ENCODE peak calls at places on chromosomes 1 and 21, in four cellular contexts. Z, J, G and I are unnamed samples.

GRCh38 chr1:225467193-225468020 is 39.6 kb upstream of the LBR start:
- DNase-seq in Z (no peak), J (no peak), G (no peak), I (no peak)

GRCh38 chr1:233138794-233139544 is 156.6 kb downstream of the PCNX2 start:
- DNase-seq in Z (no peak), J (no peak), G (no peak), I (no peak)

GRCh38 chr1:167221804-167222610 is 1.3 kb downstream of the POU2F1 start:
- DNase-seq in Z (peak), J (peak), G (peak), I (no peak)

GRCh38 chr21:31576428-31576827 is 83.1 kb upstream of the SOD1 start:
- DNase-seq in Z (no peak), J (no peak), G (no peak), I (no peak)

GRCh38 chr1:10904396-10905358 is 107.8 kb upstream of the TARDBP start:
- DNase-seq in Z (no peak), J (no peak), G (no peak), I (no peak)

GRCh38 chr21:32368386-32368785 is 24.4 kb downstream of the URB1 start:
- DNase-seq in Z (no peak), J (no peak), G (no peak), I (no peak)

GRCh38 chr21:44380876-44381275 is 27.5 kb downstream of the TRPM2 start:
- DNase-seq in Z (no peak), J (no peak), G (no peak), I (no peak)

GRCh38 chr1:184604152-184604900 is 150.3 kb downstream of the EDEM3 start:
- DNase-seq in Z (no peak), J (no peak), G (no peak), I (no peak)

GRCh38 chr1:41486053-41486891 is 1.8 kb upstream of the EDN2 start:
- DNase-seq in Z (no peak), J (no peak), G (no peak), I (no peak)

GRCh38 chr1:56934400-56935080 is 31.3 kb downstream of the C8B start:
- DNase-seq in Z (no peak), J (no peak), G (no peak), I (no peak)

GRCh38 chr1:91876751-91877573 is 9.0 kb downstream of the TGFBR3 start:
- DNase-seq in Z (no peak), J (no peak), G (no peak), I (no peak)

GRCh38 chr1:51063121-51063520 is 38.9 kb upstream of the C1orf185 start:
- DNase-seq in Z (no peak), J (peak), G (no peak), I (peak)

GRCh38 chr1:175708787-175709186 is 34.6 kb downstream of the TNR start:
- DNase-seq in Z (peak), J (no peak), G (no peak), I (no peak)

GRCh38 chr1:112700290-112701226 is 6.4 kb downstream of the RHOC start:
- DNase-seq in Z (peak), J (peak), G (peak), I (peak)

GRCh38 chr1:18299441-18300338 is 181.0 kb upstream of the KLHDC7A start:
- DNase-seq in Z (peak), J (peak), G (peak), I (peak)

GRCh38 chr1:149986486-149987296 is 23.8 kb downstream of the OTUD7B start:
- DNase-seq in Z (no peak), J (no peak), G (no peak), I (no peak)

GRCh38 chr21:42120904-42121535 is 49.9 kb downstream of the UMODL1 start:
- DNase-seq in Z (no peak), J (no peak), G (no peak), I (no peak)

GRCh38 chr1:92030701-92031107 is 919 bp downstream of the EPHX4 start:
- DNase-seq in Z (no peak), J (peak), G (peak), I (no peak)

GRCh38 chr1:201143726-201144635 is 10.3 kb downstream of the TMEM9 start:
- DNase-seq in Z (no peak), J (no peak), G (no peak), I (no peak)

GRCh38 chr1:34128186-34128889 is 36.7 kb downstream of the CSMD2 start:
- DNase-seq in Z (no peak), J (no peak), G (no peak), I (no peak)

GRCh38 chr1:117534995-117535467 is 70.8 kb upstream of the TENT5C start:
- DNase-seq in Z (peak), J (peak), G (peak), I (no peak)

DNA sequence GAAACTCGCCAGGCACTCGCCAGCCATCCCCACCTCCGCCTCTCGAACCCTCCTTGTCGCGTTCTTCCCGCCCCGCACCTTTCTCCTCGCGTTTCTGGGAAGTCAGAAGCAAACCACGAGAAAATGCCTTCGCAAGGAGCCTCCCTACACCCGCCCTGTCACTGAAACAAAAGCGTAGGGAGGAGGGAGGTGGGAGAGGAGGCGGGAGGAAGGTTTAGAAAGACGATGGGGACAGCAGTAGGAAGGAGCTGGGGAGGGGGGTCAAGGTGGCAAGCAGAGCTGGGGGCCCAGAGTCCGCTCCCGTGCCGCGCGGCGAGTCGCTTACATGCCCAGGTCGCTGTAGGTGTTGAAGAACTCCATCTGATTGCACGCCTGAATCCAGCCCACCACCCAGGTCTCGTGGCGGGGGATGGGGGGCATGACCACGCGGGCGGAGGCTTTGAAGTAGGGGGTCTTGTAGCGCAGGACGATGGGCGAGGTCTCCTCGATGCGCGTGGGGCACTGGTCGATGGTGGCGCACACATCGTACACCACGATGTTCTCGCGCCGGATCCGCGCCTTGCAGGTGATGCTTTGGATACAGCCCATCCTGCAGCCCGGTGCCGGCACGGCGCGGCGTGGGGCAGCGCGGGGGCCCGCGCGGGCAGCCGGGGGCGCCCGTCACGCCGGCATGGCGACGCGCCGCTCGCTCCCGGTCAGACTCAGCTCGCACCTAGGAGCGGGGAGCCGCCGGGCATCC is 971 bp downstream of the FAM78B start:
- DNase-seq in Z (no peak), J (no peak), G (no peak), I (no peak)
- H3K4me3 ChIP-seq in Z (peak), J (no peak), G (peak), I (peak)

DNA sequence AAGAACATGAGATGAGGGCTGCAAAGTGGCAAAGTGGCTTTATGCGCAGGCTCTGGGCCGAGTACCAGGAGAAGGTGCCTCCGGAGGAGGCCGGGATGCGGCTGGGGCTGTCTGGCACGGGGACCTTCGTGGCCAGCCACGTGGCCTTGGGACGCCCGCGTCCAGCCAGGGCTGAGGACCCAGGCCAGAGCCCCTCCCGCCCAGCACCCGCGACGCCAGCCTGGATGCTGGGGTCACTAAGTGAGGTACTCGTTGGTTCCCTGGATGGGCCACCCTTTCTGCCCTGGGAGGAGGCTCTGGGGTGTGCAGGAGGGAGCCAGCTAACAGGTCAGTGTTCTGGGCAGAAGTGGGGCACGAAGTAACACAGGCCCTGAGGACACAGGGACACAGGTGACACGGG is 12.6 kb downstream of the SCNN1D start:
- DNase-seq in Z (no peak), J (no peak), G (no peak), I (no peak)
- TF ChIP-seq TCF7L2 in Z (no peak), J (no peak), G (no peak), I (no peak)

GRCh38 chr1:70327306-70328076 is 27.0 kb downstream of the ANKRD13C start:
- DNase-seq in Z (no peak), J (peak), G (no peak), I (no peak)

GRCh38 chr1:70319750-70320149 is 34.8 kb downstream of the ANKRD13C start:
- DNase-seq in Z (no peak), J (peak), G (peak), I (peak)

GRCh38 chr1:70324683-70325082 is 29.8 kb downstream of the ANKRD13C start:
- DNase-seq in Z (no peak), J (no peak), G (no peak), I (no peak)
- TF ChIP-seq REST in Z (no peak), J (no peak), G (no peak), I (no peak)

DNA sequence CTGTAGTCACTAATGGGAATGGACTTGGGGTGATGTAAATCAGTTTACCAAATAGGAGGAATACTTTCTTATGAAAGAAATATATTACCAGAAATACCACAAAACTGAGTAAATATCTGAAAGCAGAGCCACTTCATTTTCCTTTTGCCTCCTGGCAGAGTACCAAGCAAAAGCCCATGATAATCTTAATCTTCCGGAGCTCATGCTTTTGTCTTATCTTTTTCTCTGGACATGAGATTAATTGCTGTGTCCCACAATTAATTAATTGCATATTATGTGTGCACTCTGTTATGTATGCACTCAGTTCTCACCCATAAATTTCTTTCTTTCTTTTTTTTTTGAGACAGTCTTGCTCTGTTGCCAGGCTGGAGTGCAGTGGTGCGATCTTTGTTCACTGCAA is 94.1 kb upstream of the PDE4B start:
- DNase-seq in Z (no peak), J (no peak), G (no peak), I (no peak)
- H3K4me3 ChIP-seq in Z (no peak), J (no peak), G (no peak), I (no peak)

DNA sequence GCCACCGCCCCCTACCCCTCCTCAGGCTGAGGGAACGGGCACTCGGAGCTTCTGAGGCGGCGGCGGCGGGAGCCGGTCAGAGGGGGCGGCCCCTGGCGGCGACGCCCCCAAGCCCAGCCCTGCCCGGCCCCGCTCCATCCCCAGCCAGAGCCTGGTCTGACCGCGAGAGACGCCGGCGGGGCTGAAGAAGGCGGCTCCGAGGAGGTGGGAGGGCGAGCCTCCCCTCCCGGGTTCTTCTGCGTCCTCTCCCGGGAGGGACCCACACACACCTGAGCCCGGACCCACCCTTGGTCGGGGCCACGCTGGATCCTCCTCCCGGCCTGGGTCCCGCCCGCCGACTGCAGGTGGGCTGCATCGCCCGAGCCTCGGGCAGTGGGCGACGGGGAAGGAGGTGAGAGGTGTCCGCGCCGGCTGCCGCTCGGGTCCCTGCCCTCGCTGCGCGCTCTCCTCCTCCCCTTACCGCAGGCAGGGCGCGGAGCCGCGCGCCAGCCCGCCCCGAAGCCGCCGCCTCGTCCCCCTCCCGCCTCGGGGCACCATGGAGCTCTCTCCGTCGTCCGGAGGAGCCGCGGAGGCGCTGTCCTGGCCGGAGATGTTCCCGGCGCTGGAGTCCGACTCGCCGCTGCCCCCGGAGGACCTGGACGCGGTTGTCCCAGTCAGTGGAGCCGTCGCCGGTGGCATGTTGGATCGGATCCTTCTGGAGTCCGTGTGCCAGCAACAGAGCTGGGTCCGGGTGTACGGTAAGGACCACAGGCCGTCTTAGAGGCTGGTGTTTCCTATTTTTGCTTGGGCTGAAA is at the start of gene RASAL2:
- DNase-seq in Z (peak), J (no peak), G (peak), I (no peak)
- TF ChIP-seq TCF7L2 in Z (no peak), J (no peak), G (no peak), I (no peak)

GRCh38 chr1:45097944-45098343 is 85.9 kb downstream of the UROD start:
- DNase-seq in Z (no peak), J (no peak), G (peak), I (no peak)

GRCh38 chr1:45107782-45108181 is 95.7 kb downstream of the UROD start:
- DNase-seq in Z (no peak), J (no peak), G (no peak), I (no peak)

GRCh38 chr1:45101947-45102346 is 89.9 kb downstream of the UROD start:
- DNase-seq in Z (no peak), J (no peak), G (no peak), I (no peak)

DNA sequence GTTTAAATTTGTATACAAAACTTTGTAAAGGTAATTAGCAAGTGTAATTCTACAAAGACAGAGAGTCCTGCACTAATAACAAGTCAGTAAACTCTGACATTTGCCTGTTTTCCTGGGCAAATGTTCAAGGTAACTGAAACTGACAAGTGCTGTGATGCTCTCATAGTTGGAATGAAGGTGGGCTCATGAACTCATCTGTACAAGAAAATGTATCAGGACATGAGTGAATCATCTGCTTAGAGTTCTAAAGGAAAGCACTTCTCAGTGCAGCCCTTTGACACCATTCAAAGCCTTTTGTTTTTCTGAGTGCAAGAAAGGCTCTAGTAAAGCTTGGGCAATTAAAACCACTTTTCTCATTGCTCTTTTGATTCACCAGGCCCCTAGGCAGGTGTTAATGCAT is 91.5 kb downstream of the UROD start:
- DNase-seq in Z (no peak), J (no peak), G (peak), I (no peak)
- TF ChIP-seq REST in Z (no peak), J (no peak), G (no peak), I (no peak)

GRCh38 chr21:34818663-34819158 is 149.9 kb downstream of the CLIC6 start:
- DNase-seq in Z (no peak), J (no peak), G (no peak), I (no peak)
- H3K4me3 ChIP-seq in Z (no peak), J (no peak), G (peak), I (no peak)

GRCh38 chr1:204227996-204228785 is 14.4 kb upstream of the GOLT1A start:
- DNase-seq in Z (no peak), J (no peak), G (no peak), I (no peak)

GRCh38 chr1:204230211-204230610 is 16.4 kb upstream of the GOLT1A start:
- DNase-seq in Z (no peak), J (no peak), G (no peak), I (no peak)

GRCh38 chr1:204227351-204227750 is 13.6 kb upstream of the GOLT1A start:
- DNase-seq in Z (peak), J (no peak), G (no peak), I (no peak)

GRCh38 chr1:204228896-204229295 is 15.1 kb upstream of the GOLT1A start:
- DNase-seq in Z (no peak), J (no peak), G (no peak), I (no peak)

GRCh38 chr1:204232530-204232929 is 18.7 kb upstream of the GOLT1A start:
- DNase-seq in Z (no peak), J (no peak), G (no peak), I (no peak)
- TF ChIP-seq TCF7L2 in Z (no peak), J (no peak), G (no peak), I (no peak)